ENCODE peak calls at places on chromosomes 2 and 18, in four cellular contexts. One of them, this sample, is unnamed.

GRCh38 chr2:20674974-20675679 is 8.2 kb downstream of the GDF7 start:
- DNase-seq in esophagus squamous epithelium: no peak
- DNase-seq in Ammon's horn: no peak
- DNase-seq in transverse colon: no peak
- DNase-seq in this sample: no peak

GRCh38 chr2:102048465-102048864 is 56.7 kb downstream of the IL1R2 start:
- DNase-seq in esophagus squamous epithelium: no peak
- DNase-seq in Ammon's horn: no peak
- DNase-seq in transverse colon: peak; percentile 46
- DNase-seq in this sample: no peak

GRCh38 chr2:176854062-176854461 is 358.5 kb upstream of the HNRNPA3 start:
- DNase-seq in esophagus squamous epithelium: no peak
- DNase-seq in Ammon's horn: no peak
- DNase-seq in transverse colon: peak; percentile 24
- DNase-seq in this sample: no peak

GRCh38 chr18:398866-399637 is 101.4 kb downstream of the COLEC12 start:
- DNase-seq in esophagus squamous epithelium: no peak
- DNase-seq in Ammon's horn: no peak
- DNase-seq in transverse colon: no peak
- DNase-seq in this sample: no peak

GRCh38 chr18:42028232-42028832 is 73.3 kb downstream of the PIK3C3 start:
- DNase-seq in esophagus squamous epithelium: no peak
- DNase-seq in Ammon's horn: peak; percentile 56
- DNase-seq in transverse colon: no peak
- DNase-seq in this sample: peak; percentile 51

GRCh38 chr2:31384351-31384750 is 30.2 kb downstream of the XDH start:
- DNase-seq in esophagus squamous epithelium: no peak
- DNase-seq in Ammon's horn: no peak
- DNase-seq in transverse colon: no peak
- DNase-seq in this sample: no peak

GRCh38 chr2:86227685-86228084 is 28.4 kb downstream of the MRPL35 start:
- DNase-seq in esophagus squamous epithelium: no peak
- DNase-seq in Ammon's horn: no peak
- DNase-seq in transverse colon: no peak
- DNase-seq in this sample: no peak

GRCh38 chr2:181781082-181781786 is 100.9 kb upstream of the NEUROD1 start:
- DNase-seq in esophagus squamous epithelium: no peak
- DNase-seq in Ammon's horn: no peak
- DNase-seq in transverse colon: peak; percentile 65
- DNase-seq in this sample: no peak

GRCh38 chr2:98911376-98912154 is 24.5 kb downstream of the CRACDL start:
- DNase-seq in esophagus squamous epithelium: no peak
- DNase-seq in Ammon's horn: peak; percentile 1
- DNase-seq in transverse colon: no peak
- DNase-seq in this sample: no peak

This sample was measured in cerebellar cortex.